ENCODE peak calls at places on chromosomes 6 and 20, in five cellular contexts. One of them, this sample, is unnamed.

GRCh38 chr6:41336824-41337223 is 1.4 kb downstream of the NCR2 start:
- DNase-seq in H1: no peak
- DNase-seq in H9: no peak
- DNase-seq in mesenchymal stem cell: no peak
- DNase-seq in trophoblast cell: no peak
- DNase-seq in this sample: no peak

GRCh38 chr6:15255481-15256414 is 9.9 kb downstream of the JARID2 start:
- DNase-seq in H1: no peak
- DNase-seq in H9: no peak
- DNase-seq in mesenchymal stem cell: no peak
- DNase-seq in trophoblast cell: peak; percentile 35
- DNase-seq in this sample: no peak

GRCh38 chr6:112044856-112045255 is 9.0 kb upstream of the CCN6 start:
- DNase-seq in H1: no peak
- DNase-seq in H9: no peak
- DNase-seq in mesenchymal stem cell: peak; percentile 59
- DNase-seq in trophoblast cell: peak; percentile 50
- DNase-seq in this sample: no peak

GRCh38 chr20:10433014-10433622 is 904 bp downstream of the MKKS start:
- DNase-seq in H1: no peak
- DNase-seq in H9: no peak
- DNase-seq in mesenchymal stem cell: peak; percentile 34
- DNase-seq in trophoblast cell: no peak
- DNase-seq in this sample: no peak

GRCh38 chr6:155894262-155894661 is 438.6 kb upstream of the NOX3 start:
- DNase-seq in H1: no peak
- DNase-seq in H9: no peak
- DNase-seq in mesenchymal stem cell: no peak
- DNase-seq in trophoblast cell: no peak
- DNase-seq in this sample: no peak

GRCh38 chr6:53691667-53692133 is 26.1 kb upstream of the KLHL31 start:
- DNase-seq in H1: no peak
- DNase-seq in H9: no peak
- DNase-seq in mesenchymal stem cell: no peak
- DNase-seq in trophoblast cell: no peak
- DNase-seq in this sample: no peak

GRCh38 chr6:127924031-127924430 is 23.2 kb upstream of the THEMIS start:
- DNase-seq in H1: no peak
- DNase-seq in H9: no peak
- DNase-seq in mesenchymal stem cell: no peak
- DNase-seq in trophoblast cell: no peak
- DNase-seq in this sample: no peak

GRCh38 chr6:142301421-142302391 is at the start of gene ADGRG6:
- DNase-seq in H1: no peak
- DNase-seq in H9: peak; percentile 75
- DNase-seq in mesenchymal stem cell: peak; percentile 54
- DNase-seq in trophoblast cell: peak; percentile 56
- DNase-seq in this sample: peak; percentile 57

GRCh38 chr20:25005661-25006060 is 13.1 kb upstream of the APMAP start:
- DNase-seq in H1: no peak
- DNase-seq in H9: peak; percentile 22
- DNase-seq in mesenchymal stem cell: no peak
- DNase-seq in trophoblast cell: no peak
- DNase-seq in this sample: no peak

GRCh38 chr20:57393321-57394086 is 2.3 kb downstream of the RBM38 start:
- DNase-seq in H1: no peak
- DNase-seq in H9: no peak
- DNase-seq in mesenchymal stem cell: no peak
- DNase-seq in trophoblast cell: peak; percentile 96
- DNase-seq in this sample: no peak

GRCh38 chr6:100388868-100389519 is 75.7 kb downstream of the SIM1 start:
- DNase-seq in H1: no peak
- DNase-seq in H9: no peak
- DNase-seq in mesenchymal stem cell: no peak
- DNase-seq in trophoblast cell: no peak
- DNase-seq in this sample: no peak

GRCh38 chr6:100392423-100392822 is 72.3 kb downstream of the SIM1 start:
- DNase-seq in H1: no peak
- DNase-seq in H9: no peak
- DNase-seq in mesenchymal stem cell: no peak
- DNase-seq in trophoblast cell: no peak
- DNase-seq in this sample: no peak

DNA sequence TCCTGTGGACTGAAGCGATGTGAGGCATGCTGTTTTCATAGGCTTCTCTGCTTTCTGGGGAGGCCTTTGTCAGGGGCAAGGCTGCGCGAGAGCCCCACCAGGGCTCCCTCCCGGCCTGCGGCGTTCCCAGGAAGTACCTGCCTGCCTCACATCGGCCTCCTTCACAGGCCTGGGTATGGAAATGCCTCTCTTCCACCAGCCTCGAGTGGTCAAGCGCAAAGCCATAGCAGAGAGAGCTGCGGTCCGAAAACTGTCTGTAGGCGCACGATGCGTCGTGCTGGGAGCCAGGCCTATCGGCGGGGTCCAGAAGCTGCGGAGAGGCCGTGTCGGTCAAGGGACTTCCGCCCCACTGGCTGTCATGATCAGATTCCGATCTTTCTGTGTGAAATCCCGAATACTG is 71.2 kb downstream of the SIM1 start:
- DNase-seq in H1: no peak
- DNase-seq in H9: no peak
- DNase-seq in mesenchymal stem cell: no peak
- DNase-seq in trophoblast cell: no peak
- DNase-seq in this sample: no peak
- H2BK12ac ChIP-seq in H1: no peak overlapping the region
- H2BK12ac ChIP-seq in H9: no peak overlapping the region
- H2BK12ac ChIP-seq in mesenchymal stem cell: no peak overlapping the region
- H2BK12ac ChIP-seq in trophoblast cell: no peak overlapping the region
- H2BK12ac ChIP-seq in this sample: no peak overlapping the region

GRCh38 chr6:27214126-27214601 is 33.3 kb upstream of the PRSS16 start:
- DNase-seq in H1: no peak
- DNase-seq in H9: no peak
- DNase-seq in mesenchymal stem cell: peak; percentile 29
- DNase-seq in trophoblast cell: no peak
- DNase-seq in this sample: no peak

GRCh38 chr6:27213544-27214125 is 33.9 kb upstream of the PRSS16 start:
- DNase-seq in H1: no peak
- DNase-seq in H9: peak; percentile 73
- DNase-seq in mesenchymal stem cell: peak; percentile 63
- DNase-seq in trophoblast cell: peak; percentile 18
- DNase-seq in this sample: no peak

GRCh38 chr6:27216874-27217273 is 30.6 kb upstream of the PRSS16 start:
- DNase-seq in H1: no peak
- DNase-seq in H9: no peak
- DNase-seq in mesenchymal stem cell: no peak
- DNase-seq in trophoblast cell: no peak
- DNase-seq in this sample: no peak
- H3K9me3 ChIP-seq in H1: no peaks in the 10 kb centered on the region
- H3K9me3 ChIP-seq in H9: no peaks in the 10 kb centered on the region
- H3K9me3 ChIP-seq in mesenchymal stem cell: no peaks in the 10 kb centered on the region
- H3K9me3 ChIP-seq in trophoblast cell: no peaks in the 10 kb centered on the region
- H3K9me3 ChIP-seq in this sample: no peaks in the 10 kb centered on the region

DNA sequence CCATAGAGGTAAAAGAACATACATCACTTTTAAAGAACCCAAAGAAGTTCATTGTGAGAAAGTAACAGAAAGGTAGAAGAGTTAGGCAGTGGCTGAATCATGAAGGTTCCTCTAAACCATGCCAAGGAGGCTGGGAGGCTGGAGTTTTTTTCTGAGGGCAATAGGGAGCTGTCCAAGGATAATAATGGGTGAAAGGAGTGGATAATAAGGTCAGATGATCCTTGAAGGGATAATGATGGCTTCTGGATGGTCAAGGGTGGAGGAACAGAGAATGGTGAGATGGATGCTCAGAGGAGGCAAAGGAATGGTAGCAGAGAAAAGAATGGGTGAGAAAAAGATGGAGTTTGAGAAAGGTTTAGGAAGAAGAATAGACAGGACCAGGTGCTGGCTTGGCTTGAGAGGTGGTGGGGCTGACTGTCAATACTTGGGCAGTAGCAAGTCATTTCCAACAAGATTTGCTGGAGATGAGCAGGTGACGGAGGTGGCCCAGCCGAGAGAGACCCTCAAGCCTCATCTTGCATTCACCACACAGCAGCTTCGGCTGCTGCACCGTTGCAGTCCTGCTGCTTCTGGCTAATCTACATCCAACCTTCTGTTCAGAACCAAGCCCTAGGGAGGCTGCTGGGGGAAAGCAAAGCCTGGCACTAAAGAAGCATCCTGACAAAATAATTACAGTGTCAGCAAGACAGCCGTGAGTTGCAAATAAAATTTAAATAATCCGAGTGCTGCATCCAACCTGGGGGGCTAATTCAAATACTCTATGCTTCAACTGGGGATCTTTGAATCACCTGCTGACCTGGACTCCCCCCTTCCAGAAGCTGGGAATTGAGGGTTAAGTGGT is 131.2 kb upstream of the KCNG1 start:
- DNase-seq in H1: no peak
- DNase-seq in H9: no peak
- DNase-seq in mesenchymal stem cell: no peak
- DNase-seq in trophoblast cell: no peak
- DNase-seq in this sample: no peak
- H2BK12ac ChIP-seq in H1: no peak overlapping the region
- H2BK12ac ChIP-seq in H9: no peak overlapping the region
- H2BK12ac ChIP-seq in mesenchymal stem cell: no peak overlapping the region
- H2BK12ac ChIP-seq in trophoblast cell: no peak overlapping the region
- H2BK12ac ChIP-seq in this sample: no peak overlapping the region

DNA sequence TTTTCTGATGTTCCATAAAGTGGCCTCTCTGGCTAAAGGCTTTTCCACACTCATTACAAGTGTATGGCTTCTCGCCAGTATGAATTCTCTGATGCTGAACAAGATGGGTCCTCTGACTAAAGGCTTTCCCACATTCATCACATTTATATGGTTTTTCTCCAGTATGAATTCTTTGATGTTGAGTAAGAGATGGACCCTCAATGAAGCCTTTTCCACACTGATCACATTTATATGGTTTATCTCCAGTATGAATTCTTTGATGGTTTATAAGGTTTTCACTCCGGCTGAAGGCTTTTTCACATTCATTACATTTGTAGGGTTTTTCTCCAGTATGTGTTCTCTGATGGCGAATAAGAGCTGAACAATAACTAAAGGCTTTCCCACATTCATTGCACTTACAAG is 20.4 kb downstream of the ZNF184 start:
- DNase-seq in H1: no peak
- DNase-seq in H9: no peak
- DNase-seq in mesenchymal stem cell: peak; percentile 35
- DNase-seq in trophoblast cell: no peak
- DNase-seq in this sample: no peak
- H3K9me3 ChIP-seq in H1: peaks cover 85% of the 10 kb centered on the region
- H3K9me3 ChIP-seq in H9: peaks cover 88% of the 10 kb centered on the region
- H3K9me3 ChIP-seq in mesenchymal stem cell: peaks cover 100% of the 10 kb centered on the region
- H3K9me3 ChIP-seq in trophoblast cell: peaks cover 10% of the 10 kb centered on the region
- H3K9me3 ChIP-seq in this sample: peaks cover 100% of the 10 kb centered on the region

DNA sequence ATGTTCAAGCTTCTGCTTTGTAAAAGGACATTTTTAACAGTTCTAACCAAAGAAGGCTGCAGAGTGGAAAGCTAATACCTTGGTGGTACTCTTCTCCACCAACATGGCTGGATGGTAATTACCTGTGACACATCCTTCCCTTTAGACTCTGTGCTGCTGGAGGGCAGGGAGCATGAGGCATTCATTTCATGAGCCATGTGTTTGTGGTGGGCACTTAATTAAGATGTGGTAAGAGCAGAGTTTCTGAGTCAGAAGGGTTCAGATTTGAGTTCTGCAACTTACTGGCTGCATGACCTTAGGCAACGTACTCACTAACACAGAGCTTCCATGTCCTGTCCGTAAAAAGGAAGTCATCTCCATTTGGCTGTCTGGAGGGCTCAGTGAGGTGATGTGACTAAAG is 9.1 kb upstream of the ZNF133 start:
- DNase-seq in H1: no peak
- DNase-seq in H9: no peak
- DNase-seq in mesenchymal stem cell: no peak
- DNase-seq in trophoblast cell: no peak
- DNase-seq in this sample: no peak
- H2BK12ac ChIP-seq in H1: no peak overlapping the region
- H2BK12ac ChIP-seq in H9: no peak overlapping the region
- H2BK12ac ChIP-seq in mesenchymal stem cell: no peak overlapping the region
- H2BK12ac ChIP-seq in trophoblast cell: no peak overlapping the region
- H2BK12ac ChIP-seq in this sample: no peak overlapping the region

DNA sequence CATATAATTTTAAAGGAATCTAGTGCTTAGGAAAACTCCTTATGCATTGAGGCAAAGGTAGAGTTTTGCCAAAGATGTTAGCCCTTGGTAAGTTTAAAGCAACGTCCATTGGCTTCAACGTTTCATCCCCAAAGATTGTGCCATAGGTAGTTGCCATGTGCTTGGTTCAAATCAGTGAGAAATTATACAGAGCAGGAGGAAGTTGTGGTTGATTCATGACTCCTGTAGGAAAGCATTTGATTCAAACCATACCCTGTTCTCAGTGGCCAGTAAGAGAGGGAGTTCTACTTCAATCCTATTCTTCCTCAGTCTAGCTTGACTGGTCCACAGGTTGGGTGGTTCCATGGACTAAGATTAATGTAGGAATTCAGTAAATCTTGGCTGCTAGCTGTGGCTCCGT is 535.6 kb downstream of the QKI start:
- DNase-seq in H1: no peak
- DNase-seq in H9: no peak
- DNase-seq in mesenchymal stem cell: no peak
- DNase-seq in trophoblast cell: no peak
- DNase-seq in this sample: no peak
- H3K9me3 ChIP-seq in H1: no peaks in the 10 kb centered on the region
- H3K9me3 ChIP-seq in H9: no peaks in the 10 kb centered on the region
- H3K9me3 ChIP-seq in mesenchymal stem cell: no peaks in the 10 kb centered on the region
- H3K9me3 ChIP-seq in trophoblast cell: no peaks in the 10 kb centered on the region
- H3K9me3 ChIP-seq in this sample: peaks cover 2% of the 10 kb centered on the region

GRCh38 chr6:2715737-2716136 is 35.0 kb downstream of the MYLK4 start:
- DNase-seq in H1: no peak
- DNase-seq in H9: no peak
- DNase-seq in mesenchymal stem cell: no peak
- DNase-seq in trophoblast cell: no peak
- DNase-seq in this sample: no peak

GRCh38 chr6:2712102-2712501 is 38.6 kb downstream of the MYLK4 start:
- DNase-seq in H1: no peak
- DNase-seq in H9: no peak
- DNase-seq in mesenchymal stem cell: no peak
- DNase-seq in trophoblast cell: no peak
- DNase-seq in this sample: no peak

GRCh38 chr6:2710412-2710811 is 40.3 kb downstream of the MYLK4 start:
- DNase-seq in H1: no peak
- DNase-seq in H9: no peak
- DNase-seq in mesenchymal stem cell: no peak
- DNase-seq in trophoblast cell: no peak
- DNase-seq in this sample: no peak

GRCh38 chr6:2714359-2714895 is 36.3 kb downstream of the MYLK4 start:
- DNase-seq in H1: no peak
- DNase-seq in H9: no peak
- DNase-seq in mesenchymal stem cell: peak; percentile 56
- DNase-seq in trophoblast cell: no peak
- DNase-seq in this sample: no peak

GRCh38 chr6:2713473-2714358 is 37.0 kb downstream of the MYLK4 start:
- DNase-seq in H1: no peak
- DNase-seq in H9: no peak
- DNase-seq in mesenchymal stem cell: no peak
- DNase-seq in trophoblast cell: peak; percentile 43
- DNase-seq in this sample: no peak
- H2BK12ac ChIP-seq in H1: no peak overlapping the region
- H2BK12ac ChIP-seq in H9: no peak overlapping the region
- H2BK12ac ChIP-seq in mesenchymal stem cell: no peak overlapping the region
- H2BK12ac ChIP-seq in trophoblast cell: no peak overlapping the region
- H2BK12ac ChIP-seq in this sample: no peak overlapping the region